ENCODE peak calls at places on chromosomes 12 and 14, in seven cellular contexts. One of them, this sample, is unnamed.

GRCh38 chr12:112389228-112389627 is 7.0 kb upstream of the HECTD4 start:
- DNase-seq in stimulated activated CD8-positive, alpha-beta memory T cell treated with anti-CD3 and anti-CD28 coated beads, Interleukin-15, amount 100 ng/mL, for 1 hour: no peak
- DNase-seq in upper lobe of right lung: no peak
- DNase-seq in ovary: no peak
- DNase-seq in M059J: peak; percentile 24
- DNase-seq in activated T-cell treated with anti-CD3 and anti-CD28 coated beads, Interleukin-2, amount 50 U/mL, for 4 hours: no peak
- DNase-seq in NCI-H2029: no peak
- DNase-seq in this sample: peak; percentile 40

GRCh38 chr14:62118461-62118860 is 356.2 kb downstream of the SNAPC1 start:
- DNase-seq in stimulated activated CD8-positive, alpha-beta memory T cell treated with anti-CD3 and anti-CD28 coated beads, Interleukin-15, amount 100 ng/mL, for 1 hour: no peak
- DNase-seq in upper lobe of right lung: no peak
- DNase-seq in ovary: no peak
- DNase-seq in M059J: no peak
- DNase-seq in activated T-cell treated with anti-CD3 and anti-CD28 coated beads, Interleukin-2, amount 50 U/mL, for 4 hours: no peak
- DNase-seq in NCI-H2029: no peak
- DNase-seq in this sample: no peak

GRCh38 chr12:104197264-104197663 is 18.3 kb upstream of the TXNRD1 start:
- DNase-seq in stimulated activated CD8-positive, alpha-beta memory T cell treated with anti-CD3 and anti-CD28 coated beads, Interleukin-15, amount 100 ng/mL, for 1 hour: no peak
- DNase-seq in upper lobe of right lung: no peak
- DNase-seq in ovary: no peak
- DNase-seq in M059J: no peak
- DNase-seq in activated T-cell treated with anti-CD3 and anti-CD28 coated beads, Interleukin-2, amount 50 U/mL, for 4 hours: no peak
- DNase-seq in NCI-H2029: no peak
- DNase-seq in this sample: no peak

GRCh38 chr12:50960130-50960529 is 7.8 kb downstream of the HIGD1C start:
- DNase-seq in stimulated activated CD8-positive, alpha-beta memory T cell treated with anti-CD3 and anti-CD28 coated beads, Interleukin-15, amount 100 ng/mL, for 1 hour: no peak
- DNase-seq in upper lobe of right lung: no peak
- DNase-seq in ovary: no peak
- DNase-seq in M059J: no peak
- DNase-seq in activated T-cell treated with anti-CD3 and anti-CD28 coated beads, Interleukin-2, amount 50 U/mL, for 4 hours: no peak
- DNase-seq in NCI-H2029: no peak
- DNase-seq in this sample: no peak

GRCh38 chr14:91149462-91149861 is 35.6 kb downstream of the DGLUCY start:
- DNase-seq in stimulated activated CD8-positive, alpha-beta memory T cell treated with anti-CD3 and anti-CD28 coated beads, Interleukin-15, amount 100 ng/mL, for 1 hour: no peak
- DNase-seq in upper lobe of right lung: no peak
- DNase-seq in ovary: peak; percentile 75
- DNase-seq in M059J: peak; percentile 98
- DNase-seq in activated T-cell treated with anti-CD3 and anti-CD28 coated beads, Interleukin-2, amount 50 U/mL, for 4 hours: no peak
- DNase-seq in NCI-H2029: peak; percentile 29
- DNase-seq in this sample: peak; percentile 100

GRCh38 chr12:29783773-29784666 is at the start of gene TMTC1:
- DNase-seq in stimulated activated CD8-positive, alpha-beta memory T cell treated with anti-CD3 and anti-CD28 coated beads, Interleukin-15, amount 100 ng/mL, for 1 hour: no peak
- DNase-seq in upper lobe of right lung: peak; percentile 76
- DNase-seq in ovary: peak; percentile 83
- DNase-seq in M059J: peak; percentile 43
- DNase-seq in activated T-cell treated with anti-CD3 and anti-CD28 coated beads, Interleukin-2, amount 50 U/mL, for 4 hours: no peak
- DNase-seq in NCI-H2029: peak; percentile 17
- DNase-seq in this sample: peak; percentile 63

GRCh38 chr14:63478024-63478423 is 65.2 kb downstream of the PPP2R5E start:
- DNase-seq in stimulated activated CD8-positive, alpha-beta memory T cell treated with anti-CD3 and anti-CD28 coated beads, Interleukin-15, amount 100 ng/mL, for 1 hour: no peak
- DNase-seq in upper lobe of right lung: no peak
- DNase-seq in ovary: no peak
- DNase-seq in M059J: no peak
- DNase-seq in activated T-cell treated with anti-CD3 and anti-CD28 coated beads, Interleukin-2, amount 50 U/mL, for 4 hours: no peak
- DNase-seq in NCI-H2029: no peak
- DNase-seq in this sample: no peak

GRCh38 chr14:44529026-44529425 is 21.9 kb upstream of the FSCB start:
- DNase-seq in stimulated activated CD8-positive, alpha-beta memory T cell treated with anti-CD3 and anti-CD28 coated beads, Interleukin-15, amount 100 ng/mL, for 1 hour: no peak
- DNase-seq in upper lobe of right lung: no peak
- DNase-seq in ovary: no peak
- DNase-seq in M059J: no peak
- DNase-seq in activated T-cell treated with anti-CD3 and anti-CD28 coated beads, Interleukin-2, amount 50 U/mL, for 4 hours: no peak
- DNase-seq in NCI-H2029: peak; percentile 75
- DNase-seq in this sample: peak; percentile 53

GRCh38 chr12:21989819-21990412 is 48.7 kb upstream of the ABCC9 start:
- DNase-seq in stimulated activated CD8-positive, alpha-beta memory T cell treated with anti-CD3 and anti-CD28 coated beads, Interleukin-15, amount 100 ng/mL, for 1 hour: no peak
- DNase-seq in upper lobe of right lung: no peak
- DNase-seq in ovary: no peak
- DNase-seq in M059J: peak; percentile 2
- DNase-seq in activated T-cell treated with anti-CD3 and anti-CD28 coated beads, Interleukin-2, amount 50 U/mL, for 4 hours: no peak
- DNase-seq in NCI-H2029: no peak
- DNase-seq in this sample: peak; percentile 61

GRCh38 chr12:6535960-6536847 is 1.9 kb downstream of the GAPDH start:
- DNase-seq in stimulated activated CD8-positive, alpha-beta memory T cell treated with anti-CD3 and anti-CD28 coated beads, Interleukin-15, amount 100 ng/mL, for 1 hour: no peak
- DNase-seq in upper lobe of right lung: no peak
- DNase-seq in ovary: no peak
- DNase-seq in M059J: no peak
- DNase-seq in activated T-cell treated with anti-CD3 and anti-CD28 coated beads, Interleukin-2, amount 50 U/mL, for 4 hours: no peak
- DNase-seq in NCI-H2029: no peak
- DNase-seq in this sample: no peak

GRCh38 chr12:85713368-85713767 is 122.8 kb downstream of the RASSF9 start:
- DNase-seq in stimulated activated CD8-positive, alpha-beta memory T cell treated with anti-CD3 and anti-CD28 coated beads, Interleukin-15, amount 100 ng/mL, for 1 hour: no peak
- DNase-seq in upper lobe of right lung: no peak
- DNase-seq in ovary: no peak
- DNase-seq in M059J: no peak
- DNase-seq in activated T-cell treated with anti-CD3 and anti-CD28 coated beads, Interleukin-2, amount 50 U/mL, for 4 hours: no peak
- DNase-seq in NCI-H2029: no peak
- DNase-seq in this sample: no peak

GRCh38 chr12:94636462-94637085 is 13.8 kb downstream of the TMCC3 start:
- DNase-seq in stimulated activated CD8-positive, alpha-beta memory T cell treated with anti-CD3 and anti-CD28 coated beads, Interleukin-15, amount 100 ng/mL, for 1 hour: no peak
- DNase-seq in upper lobe of right lung: no peak
- DNase-seq in ovary: no peak
- DNase-seq in M059J: no peak
- DNase-seq in activated T-cell treated with anti-CD3 and anti-CD28 coated beads, Interleukin-2, amount 50 U/mL, for 4 hours: no peak
- DNase-seq in NCI-H2029: no peak
- DNase-seq in this sample: no peak

GRCh38 chr12:58443273-58443980 is 476.9 kb downstream of the LRIG3 start:
- DNase-seq in stimulated activated CD8-positive, alpha-beta memory T cell treated with anti-CD3 and anti-CD28 coated beads, Interleukin-15, amount 100 ng/mL, for 1 hour: no peak
- DNase-seq in upper lobe of right lung: no peak
- DNase-seq in ovary: no peak
- DNase-seq in M059J: peak; percentile 45
- DNase-seq in activated T-cell treated with anti-CD3 and anti-CD28 coated beads, Interleukin-2, amount 50 U/mL, for 4 hours: no peak
- DNase-seq in NCI-H2029: no peak
- DNase-seq in this sample: peak; percentile 59